ENCODE peak calls at places on chromosomes 2 and 18, in seven cellular contexts. One of them, this sample, is unnamed.

GRCh38 chr2:127044977-127045654 is 61.8 kb downstream of the BIN1 start:
- DNase-seq in Peyer's patch: peak; percentile 32
- DNase-seq in adipocyte: no peak
- DNase-seq in 8988T: no peak
- DNase-seq in stimulated activated CD4-positive, alpha-beta T cell treated with anti-CD3 and anti-CD28 coated beads, Interleukin-4, amount 100 ng/mL, for 4 hours: no peak
- DNase-seq in NCI-H345: no peak
- DNase-seq in T-helper 1 cell: no peak
- DNase-seq in this sample: no peak

GRCh38 chr18:6279308-6279707 is 135.4 kb downstream of the L3MBTL4 start:
- DNase-seq in T-helper 1 cell: no peak
- DNase-seq in stimulated activated CD4-positive, alpha-beta T cell treated with anti-CD3 and anti-CD28 coated beads, Interleukin-4, amount 100 ng/mL, for 4 hours: no peak
- DNase-seq in adipocyte: no peak
- DNase-seq in NCI-H345: no peak
- DNase-seq in Peyer's patch: no peak
- DNase-seq in 8988T: no peak
- DNase-seq in this sample: no peak

GRCh38 chr2:1744446-1745170 is at the start of gene PXDN:
- DNase-seq in Peyer's patch: no peak
- DNase-seq in adipocyte: peak; percentile 88
- DNase-seq in 8988T: no peak
- DNase-seq in T-helper 1 cell: no peak
- DNase-seq in NCI-H345: peak; percentile 66
- DNase-seq in stimulated activated CD4-positive, alpha-beta T cell treated with anti-CD3 and anti-CD28 coated beads, Interleukin-4, amount 100 ng/mL, for 4 hours: no peak
- DNase-seq in this sample: peak; percentile 12

GRCh38 chr2:195818521-195818920 is 161.5 kb downstream of the SLC39A10 start:
- DNase-seq in NCI-H345: no peak
- DNase-seq in adipocyte: no peak
- DNase-seq in Peyer's patch: peak; percentile 57
- DNase-seq in T-helper 1 cell: no peak
- DNase-seq in stimulated activated CD4-positive, alpha-beta T cell treated with anti-CD3 and anti-CD28 coated beads, Interleukin-4, amount 100 ng/mL, for 4 hours: no peak
- DNase-seq in 8988T: no peak
- DNase-seq in this sample: no peak

GRCh38 chr2:134307334-134307733 is 53.5 kb downstream of the MGAT5 start:
- DNase-seq in stimulated activated CD4-positive, alpha-beta T cell treated with anti-CD3 and anti-CD28 coated beads, Interleukin-4, amount 100 ng/mL, for 4 hours: no peak
- DNase-seq in Peyer's patch: no peak
- DNase-seq in NCI-H345: no peak
- DNase-seq in 8988T: no peak
- DNase-seq in adipocyte: no peak
- DNase-seq in T-helper 1 cell: no peak
- DNase-seq in this sample: no peak

GRCh38 chr2:11784747-11785610 is 38.5 kb downstream of the LPIN1 start:
- DNase-seq in 8988T: peak; percentile 73
- DNase-seq in Peyer's patch: peak; percentile 70
- DNase-seq in stimulated activated CD4-positive, alpha-beta T cell treated with anti-CD3 and anti-CD28 coated beads, Interleukin-4, amount 100 ng/mL, for 4 hours: no peak
- DNase-seq in adipocyte: peak; percentile 71
- DNase-seq in T-helper 1 cell: peak; percentile 34
- DNase-seq in NCI-H345: peak; percentile 16
- DNase-seq in this sample: no peak

GRCh38 chr2:182715121-182715895 is 749 bp upstream of the DNAJC10 start:
- DNase-seq in stimulated activated CD4-positive, alpha-beta T cell treated with anti-CD3 and anti-CD28 coated beads, Interleukin-4, amount 100 ng/mL, for 4 hours: no peak
- DNase-seq in adipocyte: peak; percentile 48
- DNase-seq in T-helper 1 cell: no peak
- DNase-seq in Peyer's patch: no peak
- DNase-seq in 8988T: no peak
- DNase-seq in NCI-H345: peak; percentile 41
- DNase-seq in this sample: no peak

GRCh38 chr2:104758199-104758620 is 95.7 kb upstream of the POU3F3 start:
- DNase-seq in stimulated activated CD4-positive, alpha-beta T cell treated with anti-CD3 and anti-CD28 coated beads, Interleukin-4, amount 100 ng/mL, for 4 hours: no peak
- DNase-seq in Peyer's patch: no peak
- DNase-seq in 8988T: no peak
- DNase-seq in adipocyte: peak; percentile 67
- DNase-seq in T-helper 1 cell: no peak
- DNase-seq in NCI-H345: peak; percentile 77
- DNase-seq in this sample: peak; percentile 36

GRCh38 chr18:67646890-67647289 is 130.4 kb upstream of the DSEL start:
- DNase-seq in stimulated activated CD4-positive, alpha-beta T cell treated with anti-CD3 and anti-CD28 coated beads, Interleukin-4, amount 100 ng/mL, for 4 hours: no peak
- DNase-seq in adipocyte: no peak
- DNase-seq in 8988T: no peak
- DNase-seq in T-helper 1 cell: no peak
- DNase-seq in Peyer's patch: no peak
- DNase-seq in NCI-H345: no peak
- DNase-seq in this sample: no peak

GRCh38 chr2:27736890-27737204 is 34.7 kb upstream of the MRPL33 start:
- DNase-seq in 8988T: no peak
- DNase-seq in stimulated activated CD4-positive, alpha-beta T cell treated with anti-CD3 and anti-CD28 coated beads, Interleukin-4, amount 100 ng/mL, for 4 hours: no peak
- DNase-seq in Peyer's patch: no peak
- DNase-seq in T-helper 1 cell: no peak
- DNase-seq in adipocyte: no peak
- DNase-seq in NCI-H345: no peak
- DNase-seq in this sample: no peak

GRCh38 chr2:169690958-169691357 is 3.2 kb downstream of the CFAP210 start:
- DNase-seq in NCI-H345: no peak
- DNase-seq in Peyer's patch: no peak
- DNase-seq in 8988T: no peak
- DNase-seq in T-helper 1 cell: no peak
- DNase-seq in stimulated activated CD4-positive, alpha-beta T cell treated with anti-CD3 and anti-CD28 coated beads, Interleukin-4, amount 100 ng/mL, for 4 hours: no peak
- DNase-seq in adipocyte: no peak
- DNase-seq in this sample: no peak

GRCh38 chr2:42099431-42100173 is 51.8 kb downstream of the PKDCC start:
- DNase-seq in stimulated activated CD4-positive, alpha-beta T cell treated with anti-CD3 and anti-CD28 coated beads, Interleukin-4, amount 100 ng/mL, for 4 hours: no peak
- DNase-seq in NCI-H345: no peak
- DNase-seq in Peyer's patch: no peak
- DNase-seq in 8988T: no peak
- DNase-seq in adipocyte: no peak
- DNase-seq in T-helper 1 cell: no peak
- DNase-seq in this sample: no peak

GRCh38 chr2:8315766-8316165 is 366.1 kb upstream of the ID2 start:
- DNase-seq in Peyer's patch: no peak
- DNase-seq in adipocyte: peak; percentile 9
- DNase-seq in 8988T: no peak
- DNase-seq in NCI-H345: no peak
- DNase-seq in stimulated activated CD4-positive, alpha-beta T cell treated with anti-CD3 and anti-CD28 coated beads, Interleukin-4, amount 100 ng/mL, for 4 hours: no peak
- DNase-seq in T-helper 1 cell: no peak
- DNase-seq in this sample: no peak

GRCh38 chr18:58900015-58900649 is 35.5 kb downstream of the ZNF532 start:
- DNase-seq in adipocyte: no peak
- DNase-seq in NCI-H345: no peak
- DNase-seq in 8988T: no peak
- DNase-seq in T-helper 1 cell: no peak
- DNase-seq in stimulated activated CD4-positive, alpha-beta T cell treated with anti-CD3 and anti-CD28 coated beads, Interleukin-4, amount 100 ng/mL, for 4 hours: no peak
- DNase-seq in Peyer's patch: peak; percentile 35
- DNase-seq in this sample: no peak

GRCh38 chr2:219037783-219038549 is 3.4 kb downstream of the CFAP65 start:
- DNase-seq in NCI-H345: no peak
- DNase-seq in adipocyte: no peak
- DNase-seq in stimulated activated CD4-positive, alpha-beta T cell treated with anti-CD3 and anti-CD28 coated beads, Interleukin-4, amount 100 ng/mL, for 4 hours: no peak
- DNase-seq in 8988T: no peak
- DNase-seq in T-helper 1 cell: no peak
- DNase-seq in Peyer's patch: no peak
- DNase-seq in this sample: no peak

GRCh38 chr2:77270433-77270832 is 251.7 kb downstream of the LRRTM4 start:
- DNase-seq in NCI-H345: no peak
- DNase-seq in 8988T: no peak
- DNase-seq in T-helper 1 cell: no peak
- DNase-seq in adipocyte: no peak
- DNase-seq in Peyer's patch: no peak
- DNase-seq in stimulated activated CD4-positive, alpha-beta T cell treated with anti-CD3 and anti-CD28 coated beads, Interleukin-4, amount 100 ng/mL, for 4 hours: no peak
- DNase-seq in this sample: no peak

GRCh38 chr2:169670215-169670651 is 24.0 kb downstream of the CFAP210 start:
- DNase-seq in NCI-H345: no peak
- DNase-seq in Peyer's patch: no peak
- DNase-seq in adipocyte: no peak
- DNase-seq in T-helper 1 cell: no peak
- DNase-seq in stimulated activated CD4-positive, alpha-beta T cell treated with anti-CD3 and anti-CD28 coated beads, Interleukin-4, amount 100 ng/mL, for 4 hours: no peak
- DNase-seq in 8988T: no peak
- DNase-seq in this sample: no peak

GRCh38 chr18:58223717-58224424 is 179.8 kb downstream of the NEDD4L start:
- DNase-seq in NCI-H345: no peak
- DNase-seq in Peyer's patch: peak; percentile 77
- DNase-seq in 8988T: no peak
- DNase-seq in stimulated activated CD4-positive, alpha-beta T cell treated with anti-CD3 and anti-CD28 coated beads, Interleukin-4, amount 100 ng/mL, for 4 hours: no peak
- DNase-seq in T-helper 1 cell: no peak
- DNase-seq in adipocyte: peak; percentile 86
- DNase-seq in this sample: no peak

GRCh38 chr18:37502601-37503000 is 63.0 kb downstream of the CELF4 start:
- DNase-seq in stimulated activated CD4-positive, alpha-beta T cell treated with anti-CD3 and anti-CD28 coated beads, Interleukin-4, amount 100 ng/mL, for 4 hours: no peak
- DNase-seq in 8988T: no peak
- DNase-seq in Peyer's patch: no peak
- DNase-seq in T-helper 1 cell: no peak
- DNase-seq in NCI-H345: no peak
- DNase-seq in adipocyte: no peak
- DNase-seq in this sample: no peak

GRCh38 chr2:9770308-9771100 is 72.8 kb upstream of the TAF1B start:
- DNase-seq in 8988T: peak; percentile 87
- DNase-seq in adipocyte: peak; percentile 78
- DNase-seq in stimulated activated CD4-positive, alpha-beta T cell treated with anti-CD3 and anti-CD28 coated beads, Interleukin-4, amount 100 ng/mL, for 4 hours: peak; percentile 40
- DNase-seq in NCI-H345: peak; percentile 22
- DNase-seq in T-helper 1 cell: peak; percentile 33
- DNase-seq in Peyer's patch: peak; percentile 82
- DNase-seq in this sample: peak; percentile 30

GRCh38 chr2:105038383-105039061 is 653 bp downstream of the MRPS9 start:
- DNase-seq in Peyer's patch: no peak
- DNase-seq in stimulated activated CD4-positive, alpha-beta T cell treated with anti-CD3 and anti-CD28 coated beads, Interleukin-4, amount 100 ng/mL, for 4 hours: no peak
- DNase-seq in T-helper 1 cell: no peak
- DNase-seq in 8988T: no peak
- DNase-seq in NCI-H345: peak; percentile 33
- DNase-seq in adipocyte: no peak
- DNase-seq in this sample: no peak

GRCh38 chr18:22559414-22560282 is 141.9 kb upstream of the CTAGE1 start:
- DNase-seq in T-helper 1 cell: no peak
- DNase-seq in 8988T: peak; percentile 80
- DNase-seq in adipocyte: peak; percentile 80
- DNase-seq in NCI-H345: no peak
- DNase-seq in stimulated activated CD4-positive, alpha-beta T cell treated with anti-CD3 and anti-CD28 coated beads, Interleukin-4, amount 100 ng/mL, for 4 hours: no peak
- DNase-seq in Peyer's patch: peak; percentile 70
- DNase-seq in this sample: no peak

GRCh38 chr2:182248362-182248761 is 178.5 kb downstream of the PDE1A start:
- DNase-seq in stimulated activated CD4-positive, alpha-beta T cell treated with anti-CD3 and anti-CD28 coated beads, Interleukin-4, amount 100 ng/mL, for 4 hours: no peak
- DNase-seq in NCI-H345: no peak
- DNase-seq in adipocyte: no peak
- DNase-seq in T-helper 1 cell: no peak
- DNase-seq in Peyer's patch: no peak
- DNase-seq in 8988T: no peak
- DNase-seq in this sample: no peak

GRCh38 chr2:27123302-27124150 is at the start of gene ABHD1:
- DNase-seq in NCI-H345: peak; percentile 50
- DNase-seq in Peyer's patch: peak; percentile 89
- DNase-seq in stimulated activated CD4-positive, alpha-beta T cell treated with anti-CD3 and anti-CD28 coated beads, Interleukin-4, amount 100 ng/mL, for 4 hours: peak; percentile 46
- DNase-seq in adipocyte: peak; percentile 59
- DNase-seq in T-helper 1 cell: peak; percentile 58
- DNase-seq in 8988T: no peak
- DNase-seq in this sample: peak; percentile 8

GRCh38 chr2:141020346-141020745 is 1110.5 kb downstream of the LRP1B start:
- DNase-seq in T-helper 1 cell: no peak
- DNase-seq in adipocyte: peak; percentile 20
- DNase-seq in NCI-H345: no peak
- DNase-seq in 8988T: no peak
- DNase-seq in Peyer's patch: no peak
- DNase-seq in stimulated activated CD4-positive, alpha-beta T cell treated with anti-CD3 and anti-CD28 coated beads, Interleukin-4, amount 100 ng/mL, for 4 hours: no peak
- DNase-seq in this sample: no peak

GRCh38 chr2:71299507-71299906 is 32.1 kb upstream of the ZNF638 start:
- DNase-seq in adipocyte: peak; percentile 75
- DNase-seq in stimulated activated CD4-positive, alpha-beta T cell treated with anti-CD3 and anti-CD28 coated beads, Interleukin-4, amount 100 ng/mL, for 4 hours: no peak
- DNase-seq in T-helper 1 cell: no peak
- DNase-seq in 8988T: no peak
- DNase-seq in Peyer's patch: no peak
- DNase-seq in NCI-H345: peak; percentile 32
- DNase-seq in this sample: peak; percentile 3

GRCh38 chr2:240814946-240815760 is 4.9 kb downstream of the KIF1A start:
- DNase-seq in Peyer's patch: peak; percentile 8
- DNase-seq in NCI-H345: no peak
- DNase-seq in adipocyte: no peak
- DNase-seq in stimulated activated CD4-positive, alpha-beta T cell treated with anti-CD3 and anti-CD28 coated beads, Interleukin-4, amount 100 ng/mL, for 4 hours: no peak
- DNase-seq in 8988T: peak; percentile 9
- DNase-seq in T-helper 1 cell: no peak
- DNase-seq in this sample: no peak

GRCh38 chr2:212863185-212863588 is 288.2 kb downstream of the IKZF2 start:
- DNase-seq in NCI-H345: peak; percentile 19
- DNase-seq in T-helper 1 cell: no peak
- DNase-seq in 8988T: no peak
- DNase-seq in adipocyte: no peak
- DNase-seq in Peyer's patch: peak; percentile 45
- DNase-seq in stimulated activated CD4-positive, alpha-beta T cell treated with anti-CD3 and anti-CD28 coated beads, Interleukin-4, amount 100 ng/mL, for 4 hours: no peak
- DNase-seq in this sample: peak; percentile 50

GRCh38 chr2:114752425-114752824 is 310.0 kb downstream of the DPP10 start:
- DNase-seq in T-helper 1 cell: no peak
- DNase-seq in NCI-H345: no peak
- DNase-seq in adipocyte: no peak
- DNase-seq in Peyer's patch: no peak
- DNase-seq in stimulated activated CD4-positive, alpha-beta T cell treated with anti-CD3 and anti-CD28 coated beads, Interleukin-4, amount 100 ng/mL, for 4 hours: no peak
- DNase-seq in 8988T: no peak
- DNase-seq in this sample: no peak

GRCh38 chr2:85662899-85663683 is 4.9 kb downstream of the SFTPB start:
- DNase-seq in T-helper 1 cell: no peak
- DNase-seq in stimulated activated CD4-positive, alpha-beta T cell treated with anti-CD3 and anti-CD28 coated beads, Interleukin-4, amount 100 ng/mL, for 4 hours: no peak
- DNase-seq in NCI-H345: no peak
- DNase-seq in adipocyte: peak; percentile 60
- DNase-seq in Peyer's patch: no peak
- DNase-seq in 8988T: no peak
- DNase-seq in this sample: no peak

GRCh38 chr2:54845094-54845493 is 121.6 kb downstream of the EML6 start:
- DNase-seq in stimulated activated CD4-positive, alpha-beta T cell treated with anti-CD3 and anti-CD28 coated beads, Interleukin-4, amount 100 ng/mL, for 4 hours: no peak
- DNase-seq in 8988T: no peak
- DNase-seq in Peyer's patch: no peak
- DNase-seq in NCI-H345: no peak
- DNase-seq in T-helper 1 cell: no peak
- DNase-seq in adipocyte: no peak
- DNase-seq in this sample: no peak

GRCh38 chr2:182077451-182078142 is 91.9 kb downstream of the PPP1R1C start:
- DNase-seq in stimulated activated CD4-positive, alpha-beta T cell treated with anti-CD3 and anti-CD28 coated beads, Interleukin-4, amount 100 ng/mL, for 4 hours: no peak
- DNase-seq in adipocyte: peak; percentile 93
- DNase-seq in T-helper 1 cell: no peak
- DNase-seq in Peyer's patch: no peak
- DNase-seq in NCI-H345: peak; percentile 81
- DNase-seq in 8988T: no peak
- DNase-seq in this sample: peak; percentile 90

GRCh38 chr2:186256540-186256939 is 229.5 kb upstream of the ZC3H15 start:
- DNase-seq in stimulated activated CD4-positive, alpha-beta T cell treated with anti-CD3 and anti-CD28 coated beads, Interleukin-4, amount 100 ng/mL, for 4 hours: no peak
- DNase-seq in Peyer's patch: no peak
- DNase-seq in adipocyte: peak; percentile 80
- DNase-seq in 8988T: no peak
- DNase-seq in NCI-H345: peak; percentile 36
- DNase-seq in T-helper 1 cell: no peak
- DNase-seq in this sample: peak; percentile 68

GRCh38 chr2:168698959-168699358 is 103.5 kb upstream of the NOSTRIN start:
- DNase-seq in adipocyte: no peak
- DNase-seq in stimulated activated CD4-positive, alpha-beta T cell treated with anti-CD3 and anti-CD28 coated beads, Interleukin-4, amount 100 ng/mL, for 4 hours: no peak
- DNase-seq in NCI-H345: no peak
- DNase-seq in Peyer's patch: no peak
- DNase-seq in 8988T: no peak
- DNase-seq in T-helper 1 cell: no peak
- DNase-seq in this sample: no peak

GRCh38 chr2:155223781-155224406 is 525.4 kb downstream of the KCNJ3 start:
- DNase-seq in 8988T: no peak
- DNase-seq in NCI-H345: peak; percentile 18
- DNase-seq in adipocyte: peak; percentile 19
- DNase-seq in Peyer's patch: no peak
- DNase-seq in T-helper 1 cell: no peak
- DNase-seq in stimulated activated CD4-positive, alpha-beta T cell treated with anti-CD3 and anti-CD28 coated beads, Interleukin-4, amount 100 ng/mL, for 4 hours: no peak
- DNase-seq in this sample: peak; percentile 48

GRCh38 chr2:119311831-119312230 is 54.8 kb downstream of the C2orf76 start:
- DNase-seq in NCI-H345: no peak
- DNase-seq in stimulated activated CD4-positive, alpha-beta T cell treated with anti-CD3 and anti-CD28 coated beads, Interleukin-4, amount 100 ng/mL, for 4 hours: no peak
- DNase-seq in adipocyte: no peak
- DNase-seq in Peyer's patch: no peak
- DNase-seq in 8988T: no peak
- DNase-seq in T-helper 1 cell: no peak
- DNase-seq in this sample: no peak

GRCh38 chr2:219731173-219731572 is 103.7 kb downstream of the SLC4A3 start:
- DNase-seq in T-helper 1 cell: no peak
- DNase-seq in stimulated activated CD4-positive, alpha-beta T cell treated with anti-CD3 and anti-CD28 coated beads, Interleukin-4, amount 100 ng/mL, for 4 hours: no peak
- DNase-seq in NCI-H345: no peak
- DNase-seq in Peyer's patch: no peak
- DNase-seq in 8988T: no peak
- DNase-seq in adipocyte: no peak
- DNase-seq in this sample: no peak

GRCh38 chr2:102241616-102242260 is 54.9 kb downstream of the IL1RL2 start:
- DNase-seq in NCI-H345: no peak
- DNase-seq in adipocyte: no peak
- DNase-seq in T-helper 1 cell: no peak
- DNase-seq in stimulated activated CD4-positive, alpha-beta T cell treated with anti-CD3 and anti-CD28 coated beads, Interleukin-4, amount 100 ng/mL, for 4 hours: no peak
- DNase-seq in Peyer's patch: no peak
- DNase-seq in 8988T: no peak
- DNase-seq in this sample: no peak

This sample was measured in COR-L47.